ENCODE peak calls at places on chromosomes 2 and 18, in five cellular contexts. K, P, H, C and T are unnamed samples.

GRCh38 chr18:5806860-5807259 is 88.5 kb downstream of the TMEM200C start:
- DNase-seq in K (no peak), P (no peak), H (no peak), C (no peak), T (no peak)

GRCh38 chr2:234003972-234004617 is 46.4 kb upstream of the SPP2 start:
- DNase-seq in K (peak; percentile 97), P (no peak), H (peak; percentile 18), C (peak; percentile 97), T (peak; percentile 28)

GRCh38 chr18:31102020-31102684 is at the start of gene DSC2:
- DNase-seq in K (no peak), P (no peak), H (no peak), C (no peak), T (peak; percentile 14)

GRCh38 chr2:169362346-169363026 is at the start of gene LRP2:
- DNase-seq in K (peak; percentile 3), P (no peak), H (peak; percentile 24), C (peak; percentile 19), T (no peak)

GRCh38 chr2:237452846-237453245 is 34.2 kb upstream of the MLPH start:
- DNase-seq in K (no peak), P (no peak), H (no peak), C (peak; percentile 75), T (no peak)

GRCh38 chr18:80046431-80046830 is 12.2 kb downstream of the RBFA start:
- DNase-seq in K (no peak), P (no peak), H (no peak), C (no peak), T (no peak)

GRCh38 chr2:172704072-172704936 is 31.3 kb upstream of the RAPGEF4 start:
- DNase-seq in K (peak; percentile 49), P (no peak), H (no peak), C (peak; percentile 55), T (no peak)

GRCh38 chr2:127784965-127785518 is 25.9 kb downstream of the WDR33 start:
- DNase-seq in K (no peak), P (no peak), H (no peak), C (no peak), T (no peak)

GRCh38 chr2:178109813-178110212 is 2.4 kb upstream of the RBM45 start:
- DNase-seq in K (peak; percentile 56), P (no peak), H (no peak), C (peak; percentile 66), T (no peak)

GRCh38 chr18:74476154-74476553 is 19.0 kb upstream of the DIPK1C start:
- DNase-seq in K (no peak), P (no peak), H (no peak), C (peak; percentile 35), T (peak; percentile 10)

GRCh38 chr2:209823484-209823883 is 51.9 kb downstream of the UNC80 start:
- DNase-seq in K (no peak), P (no peak), H (no peak), C (no peak), T (no peak)

GRCh38 chr2:155310589-155310988 is 612.1 kb downstream of the KCNJ3 start:
- DNase-seq in K (peak; percentile 46), P (no peak), H (no peak), C (peak; percentile 55), T (no peak)